ENCODE peak calls at places on chromosomes 16 and 17, in nine cellular contexts. X is transverse colon, C is SK-N-SH, T is endothelial cell of umbilical vein, I is breast epithelium, P is esophagus muscularis mucosa, V is GM23338, Q is sigmoid colon, J is HCT116. N is an unnamed sample.

GRCh38 chr16:5428932-5429331 is 331.3 kb upstream of the EEF2KMT start:
- DNase-seq in X (peak; percentile 41), C (no peak), T (no peak), I (no peak), P (no peak), V (peak; percentile 75), Q (no peak), J (no peak), N (no peak)

GRCh38 chr16:29307598-29308507 is 98.7 kb downstream of the NPIPB11 start:
- DNase-seq in X (no peak), C (no peak), T (no peak), I (no peak), P (no peak), V (no peak), Q (peak; percentile 58), J (no peak), N (no peak)

GRCh38 chr16:51922476-51922875 is 624.5 kb downstream of the TOX3 start:
- DNase-seq in X (no peak), C (no peak), T (no peak), I (no peak), P (peak; percentile 10), V (no peak), Q (no peak), J (no peak), N (no peak)

GRCh38 chr17:27771576-27771975 is 28.8 kb downstream of the NOS2 start:
- DNase-seq in X (no peak), C (no peak), T (no peak), I (no peak), P (no peak), V (no peak), Q (no peak), J (no peak), N (no peak)

GRCh38 chr17:5115673-5116651 is at the start of gene USP6:
- DNase-seq in X (no peak), C (no peak), T (no peak), I (no peak), P (no peak), V (peak; percentile 85), Q (no peak), J (no peak), N (no peak)

GRCh38 chr17:50206604-50207293 is 5.3 kb upstream of the COL1A1 start:
- DNase-seq in X (peak; percentile 35), C (peak; percentile 97), T (no peak), I (no peak), P (no peak), V (peak; percentile 83), Q (peak; percentile 87), J (no peak), N (no peak)

GRCh38 chr16:85523602-85524364 is 89.3 kb upstream of the GSE1 start:
- DNase-seq in X (no peak), C (peak; percentile 66), T (no peak), I (no peak), P (no peak), V (peak; percentile 65), Q (peak; percentile 79), J (no peak), N (no peak)

GRCh38 chr16:67259705-67260104 is 10.9 kb downstream of the SLC9A5 start:
- DNase-seq in X (no peak), C (no peak), T (no peak), I (no peak), P (no peak), V (no peak), Q (peak; percentile 58), J (no peak), N (no peak)

GRCh38 chr16:67959520-67959919 is 8.9 kb downstream of the SLC12A4 start:
- DNase-seq in X (peak; percentile 36), C (no peak), T (no peak), I (no peak), P (no peak), V (no peak), Q (peak; percentile 86), J (no peak), N (no peak)

GRCh38 chr16:53912155-53912554 is 208.2 kb downstream of the FTO start:
- DNase-seq in X (no peak), C (no peak), T (no peak), I (no peak), P (no peak), V (no peak), Q (no peak), J (no peak), N (no peak)

GRCh38 chr17:51486885-51487520 is 226.7 kb downstream of the UTP18 start:
- DNase-seq in X (no peak), C (peak; percentile 55), T (no peak), I (no peak), P (no peak), V (no peak), Q (no peak), J (no peak), N (no peak)

GRCh38 chr17:51491416-51491815 is 231.1 kb downstream of the UTP18 start:
- DNase-seq in X (no peak), C (no peak), T (no peak), I (no peak), P (no peak), V (no peak), Q (no peak), J (no peak), N (no peak)

GRCh38 chr17:51486091-51486490 is 225.7 kb downstream of the UTP18 start:
- DNase-seq in X (no peak), C (no peak), T (no peak), I (no peak), P (no peak), V (no peak), Q (no peak), J (no peak), N (no peak)

GRCh38 chr17:51493206-51493605 is 232.9 kb downstream of the UTP18 start:
- DNase-seq in X (no peak), C (no peak), T (no peak), I (no peak), P (no peak), V (no peak), Q (no peak), J (no peak), N (no peak)

GRCh38 chr17:51487947-51488346 is 227.6 kb downstream of the UTP18 start:
- DNase-seq in X (no peak), C (peak; percentile 33), T (no peak), I (no peak), P (no peak), V (peak; percentile 82), Q (no peak), J (peak; percentile 77), N (no peak)
- TF ChIP-seq CTCF in X (no peak), C (no peak), T (no peak), I (no peak), P (no peak), V (peak; percentile 81), Q (no peak), J (peak; percentile 93), N (no peak)

DNA sequence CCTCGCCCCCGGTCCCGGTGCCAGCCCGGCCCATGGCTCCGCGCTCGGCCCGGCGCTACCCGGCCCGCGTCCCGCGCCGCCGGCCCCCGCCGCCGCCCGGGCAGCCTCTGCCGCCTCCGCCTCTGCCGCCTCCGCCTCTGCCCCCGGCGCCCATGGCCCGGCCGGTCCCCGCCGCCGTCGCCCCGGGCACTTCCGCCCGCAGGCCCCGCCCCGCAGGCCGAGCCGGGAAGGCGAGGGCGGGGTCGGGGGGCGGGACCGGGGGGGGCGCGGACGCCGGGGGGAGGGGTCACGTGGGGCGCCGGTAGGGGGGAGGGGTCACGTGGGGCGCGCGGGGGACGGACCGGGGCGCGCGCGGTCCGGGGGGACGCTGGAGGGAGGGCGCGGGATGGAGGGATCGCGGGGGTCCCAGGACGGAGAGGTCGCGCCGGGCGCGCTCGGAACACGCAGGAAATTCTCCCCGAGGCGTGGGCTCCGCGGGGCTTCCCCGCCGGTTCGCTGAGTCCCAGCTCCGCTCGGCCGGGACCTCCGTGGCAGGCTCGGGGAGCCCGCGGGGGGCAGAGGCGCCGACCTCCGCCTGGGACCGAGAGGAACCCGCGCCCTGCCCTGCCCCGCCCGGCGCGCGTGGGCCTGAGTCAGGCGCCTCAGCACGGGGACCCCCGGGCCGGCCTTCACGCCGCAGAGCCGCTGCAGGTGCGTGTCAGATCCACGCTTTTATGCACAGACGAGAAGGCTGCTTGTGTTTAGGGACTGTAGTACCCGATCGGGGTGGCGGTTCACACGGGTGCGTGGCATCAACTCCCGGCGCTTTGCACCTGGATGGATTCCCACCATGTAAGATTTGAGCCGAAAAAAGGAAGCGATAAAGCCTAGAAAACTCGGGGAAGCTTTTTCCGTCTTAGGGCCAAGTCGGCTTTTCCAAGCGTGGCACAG is at the start of gene PGAP6:
- DNase-seq in X (peak; percentile 76), C (peak; percentile 97), T (peak; percentile 26), I (no peak), P (no peak), V (peak; percentile 71), Q (peak; percentile 83), J (no peak), N (no peak)
- TF ChIP-seq POLR2AphosphoS5 in X (peak; percentile 55), C (no peak), T (no peak), I (peak; percentile 17), P (no peak), V (peak; percentile 60), Q (peak; percentile 54), J (no peak), N (no peak)

DNA sequence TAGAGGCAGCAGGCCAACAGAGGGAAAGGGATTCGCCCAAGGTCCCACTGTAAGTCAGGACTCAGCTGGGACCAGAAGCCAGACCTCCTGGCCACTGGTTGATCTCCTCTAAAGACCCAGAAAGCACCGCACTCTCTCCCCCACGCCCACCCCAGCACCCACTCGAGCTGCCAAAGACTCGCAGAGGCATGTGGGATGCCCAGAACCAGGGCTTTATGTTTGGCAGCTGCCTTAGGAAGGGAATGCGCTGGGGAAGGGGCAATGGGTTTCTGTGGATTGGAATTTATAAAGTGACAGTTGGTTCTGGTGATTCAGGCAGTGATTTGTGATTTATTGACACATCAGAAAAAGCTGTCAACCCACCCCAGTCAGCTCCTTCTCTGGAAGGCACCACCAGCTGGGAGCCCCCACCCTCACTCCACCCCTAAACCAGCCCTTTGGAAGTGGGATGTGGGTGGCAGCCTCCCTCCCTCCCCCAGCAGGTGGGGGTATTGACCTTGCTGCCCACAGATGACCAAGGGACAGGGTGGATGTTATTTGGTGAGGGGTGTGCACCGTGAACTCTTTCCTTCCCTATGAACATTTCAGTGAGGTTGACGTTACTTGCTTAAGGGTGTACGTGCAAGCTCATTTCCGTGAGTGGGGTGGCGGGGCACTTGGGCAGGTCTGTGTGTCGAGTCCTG is 76.6 kb upstream of the DNAJA2 start:
- DNase-seq in X (no peak), C (no peak), T (no peak), I (no peak), P (no peak), V (no peak), Q (no peak), J (no peak), N (no peak)
- TF ChIP-seq CTCF in X (no peak), C (no peak), T (no peak), I (no peak), P (no peak), V (peak; percentile 40), Q (no peak), J (no peak), N (no peak)

DNA sequence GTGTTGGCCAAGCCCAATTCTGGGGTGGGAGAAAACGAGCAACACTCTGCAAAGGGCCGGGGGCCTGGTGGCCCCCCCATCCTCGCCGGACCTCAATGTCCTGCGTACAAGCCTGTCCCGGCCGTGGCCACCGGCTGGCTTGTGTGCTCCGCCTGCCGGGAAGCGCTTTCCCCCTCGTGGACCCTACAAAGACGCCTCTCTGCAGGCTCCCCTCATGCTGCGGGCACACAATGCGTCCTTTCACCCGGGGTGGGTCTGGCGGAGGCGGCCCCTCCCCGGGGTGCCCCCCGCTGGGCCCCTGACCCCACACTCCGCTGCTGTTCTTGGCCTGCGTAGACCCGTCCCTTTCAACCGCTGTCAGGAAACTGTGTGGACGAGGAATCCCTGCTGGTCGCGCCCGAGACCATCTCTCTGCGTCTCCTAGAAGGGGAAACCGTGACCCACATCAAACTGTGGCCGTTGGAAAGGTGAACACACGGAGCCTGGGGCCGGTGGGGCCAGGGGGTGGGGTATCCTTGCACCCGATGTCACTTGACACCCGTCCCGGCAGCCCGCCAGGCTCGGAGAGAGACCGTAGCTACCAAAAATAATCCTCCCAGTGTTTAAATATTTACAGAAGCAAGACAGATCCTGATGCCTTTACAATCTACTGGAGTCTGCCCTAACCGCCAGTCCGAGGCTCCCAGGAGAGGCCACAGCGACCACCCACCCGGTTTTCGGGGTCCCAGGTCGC is 43.6 kb downstream of the TBC1D16 start:
- DNase-seq in X (peak; percentile 43), C (no peak), T (no peak), I (no peak), P (no peak), V (peak; percentile 34), Q (no peak), J (no peak), N (no peak)
- TF ChIP-seq POLR2AphosphoS5 in X (no peak), C (no peak), T (no peak), I (no peak), P (no peak), V (no peak), Q (peak; percentile 33), J (no peak), N (no peak)